ENCODE peak calls at places on chromosome 22, in four cellular contexts. One of them, this sample, is unnamed.
A peak's percentile ranks its signal among the peaks of the same experiment; 100 is the strongest.

GRCh38 chr22:45064313-45065268 is 54.8 kb upstream of the PHF21B start:
- DNase-seq in A549: no peak
- DNase-seq in AG10803: peak; percentile 63
- DNase-seq in skeletal muscle cell: peak; percentile 47
- DNase-seq in this sample: peak; percentile 26

GRCh38 chr22:39984750-39985149 is 10.0 kb upstream of the FAM83F start:
- DNase-seq in A549: no peak
- DNase-seq in AG10803: no peak
- DNase-seq in skeletal muscle cell: no peak
- DNase-seq in this sample: no peak

GRCh38 chr22:26619510-26619909 is 1.7 kb upstream of the CRYBB1 start:
- DNase-seq in A549: no peak
- DNase-seq in AG10803: no peak
- DNase-seq in skeletal muscle cell: no peak
- DNase-seq in this sample: no peak

GRCh38 chr22:44399906-44400762 is 87.4 kb upstream of the SHISAL1 start:
- DNase-seq in A549: no peak
- DNase-seq in AG10803: no peak
- DNase-seq in skeletal muscle cell: no peak
- DNase-seq in this sample: no peak

GRCh38 chr22:28207281-28208030 is 288.4 kb upstream of the PITPNB start:
- DNase-seq in A549: no peak
- DNase-seq in AG10803: peak; percentile 18
- DNase-seq in skeletal muscle cell: no peak
- DNase-seq in this sample: no peak

GRCh38 chr22:44273175-44273574 is 39.6 kb downstream of the SHISAL1 start:
- DNase-seq in A549: no peak
- DNase-seq in AG10803: no peak
- DNase-seq in skeletal muscle cell: no peak
- DNase-seq in this sample: no peak

GRCh38 chr22:26604368-26604767 is 13.5 kb downstream of the CRYBB1 start:
- DNase-seq in A549: no peak
- DNase-seq in AG10803: no peak
- DNase-seq in skeletal muscle cell: no peak
- DNase-seq in this sample: no peak

GRCh38 chr22:32904044-32904443 is 102.5 kb downstream of the TIMP3 start:
- DNase-seq in A549: peak; percentile 29
- DNase-seq in AG10803: peak; percentile 24
- DNase-seq in skeletal muscle cell: no peak
- DNase-seq in this sample: no peak

GRCh38 chr22:29443861-29444431 is 5.6 kb downstream of the RFPL1 start:
- DNase-seq in A549: no peak
- DNase-seq in AG10803: no peak
- DNase-seq in skeletal muscle cell: no peak
- DNase-seq in this sample: no peak

GRCh38 chr22:23228503-23228902 is 48.2 kb downstream of the BCR start:
- DNase-seq in A549: no peak
- DNase-seq in AG10803: no peak
- DNase-seq in skeletal muscle cell: no peak
- DNase-seq in this sample: no peak

GRCh38 chr22:23231471-23232093 is 51.3 kb downstream of the BCR start:
- DNase-seq in A549: no peak
- DNase-seq in AG10803: peak; percentile 36
- DNase-seq in skeletal muscle cell: no peak
- DNase-seq in this sample: no peak

GRCh38 chr22:23232094-23232905 is 52.0 kb downstream of the BCR start:
- DNase-seq in A549: no peak
- DNase-seq in AG10803: no peak
- DNase-seq in skeletal muscle cell: no peak
- DNase-seq in this sample: no peak

GRCh38 chr22:23229646-23230045 is 49.3 kb downstream of the BCR start:
- DNase-seq in A549: no peak
- DNase-seq in AG10803: no peak
- DNase-seq in skeletal muscle cell: no peak
- DNase-seq in this sample: no peak

DNA sequence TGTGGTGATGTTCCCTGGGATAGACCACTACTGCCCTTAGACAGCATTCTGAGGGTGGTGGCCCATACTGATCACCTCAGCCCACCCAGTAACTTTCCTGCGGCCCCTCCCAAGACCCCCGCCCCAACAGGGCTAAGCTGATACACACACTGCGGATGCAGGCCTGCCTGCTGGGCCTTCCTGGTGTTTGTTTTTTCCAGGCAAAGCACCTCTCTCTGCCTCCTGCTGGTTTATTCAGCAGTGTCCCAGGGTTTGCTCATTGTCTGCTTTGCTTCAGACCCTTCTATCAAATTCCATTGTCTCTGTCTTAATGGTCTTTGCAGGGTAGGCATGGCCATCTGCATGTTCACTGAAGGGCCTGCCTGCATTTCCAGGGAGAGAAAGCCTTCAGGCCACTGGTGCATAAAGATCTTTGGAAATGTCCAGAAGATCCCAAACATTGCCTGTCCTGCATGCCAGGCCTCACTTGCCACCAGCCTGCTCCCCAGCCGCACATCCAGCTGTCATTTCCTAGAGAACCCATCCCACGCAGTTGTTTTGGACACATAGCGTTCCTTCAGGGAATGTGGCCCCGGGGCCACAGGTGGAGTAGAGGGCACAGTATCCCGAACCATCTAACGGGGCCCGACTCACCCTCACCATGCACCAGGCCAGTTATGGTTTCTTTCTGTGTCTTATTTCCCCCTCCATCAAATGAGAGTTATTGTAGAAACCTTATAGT is 50.2 kb downstream of the BCR start:
- DNase-seq in A549: no peak
- DNase-seq in AG10803: no peak
- DNase-seq in skeletal muscle cell: no peak
- DNase-seq in this sample: no peak
- H3K4me3 ChIP-seq in A549: no peak overlapping the region
- H3K4me3 ChIP-seq in AG10803: no peak overlapping the region
- H3K4me3 ChIP-seq in skeletal muscle cell: no peak overlapping the region
- H3K4me3 ChIP-seq in this sample: no peak overlapping the region

GRCh38 chr22:43153916-43154315 is 2.6 kb downstream of the TSPO start:
- DNase-seq in A549: no peak
- DNase-seq in AG10803: no peak
- DNase-seq in skeletal muscle cell: no peak
- DNase-seq in this sample: no peak
- H3K4me3 ChIP-seq in A549: no peak overlapping the region
- H3K4me3 ChIP-seq in AG10803: peak overlapping the region; percentile 26
- H3K4me3 ChIP-seq in skeletal muscle cell: no peak overlapping the region
- H3K4me3 ChIP-seq in this sample: no peak overlapping the region

GRCh38 chr22:23533328-23533762 is 46.7 kb downstream of the IGLL1 start:
- DNase-seq in A549: peak; percentile 58
- DNase-seq in AG10803: no peak
- DNase-seq in skeletal muscle cell: no peak
- DNase-seq in this sample: no peak
- H3K4me3 ChIP-seq in A549: no peak overlapping the region
- H3K4me3 ChIP-seq in AG10803: no peak overlapping the region
- H3K4me3 ChIP-seq in skeletal muscle cell: no peak overlapping the region
- H3K4me3 ChIP-seq in this sample: no peak overlapping the region

DNA sequence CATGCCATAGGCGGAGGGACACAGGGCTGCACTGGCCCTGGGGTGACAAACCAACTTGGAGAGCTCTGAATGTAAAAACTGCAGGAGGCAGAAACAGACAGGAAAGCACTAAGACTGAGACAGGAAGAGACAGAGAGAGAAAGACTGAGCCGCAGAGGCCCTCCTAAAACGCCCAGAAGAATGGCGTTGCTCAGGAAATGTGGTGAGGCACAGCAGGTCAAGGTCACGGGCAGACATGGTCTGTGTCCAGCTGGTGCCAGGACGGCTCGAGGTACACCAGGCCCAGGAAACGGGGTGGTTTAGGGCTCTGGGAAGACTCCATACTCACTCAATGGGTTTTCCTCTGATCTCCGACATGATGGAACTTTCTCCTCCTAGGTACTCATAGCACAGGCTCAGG is 29.1 kb downstream of the MAFF start:
- DNase-seq in A549: no peak
- DNase-seq in AG10803: no peak
- DNase-seq in skeletal muscle cell: no peak
- DNase-seq in this sample: no peak
- H3K4me3 ChIP-seq in A549: no peak overlapping the region
- H3K4me3 ChIP-seq in AG10803: no peak overlapping the region
- H3K4me3 ChIP-seq in skeletal muscle cell: no peak overlapping the region
- H3K4me3 ChIP-seq in this sample: no peak overlapping the region

GRCh38 chr22:38727123-38727522 is 21.4 kb downstream of the GTPBP1 start:
- DNase-seq in A549: no peak
- DNase-seq in AG10803: no peak
- DNase-seq in skeletal muscle cell: no peak
- DNase-seq in this sample: no peak
- H3K4me3 ChIP-seq in A549: no peak overlapping the region
- H3K4me3 ChIP-seq in AG10803: no peak overlapping the region
- H3K4me3 ChIP-seq in skeletal muscle cell: no peak overlapping the region
- H3K4me3 ChIP-seq in this sample: no peak overlapping the region

GRCh38 chr22:30941363-30941740 is 27.2 kb downstream of the MORC2 start:
- DNase-seq in A549: no peak
- DNase-seq in AG10803: no peak
- DNase-seq in skeletal muscle cell: no peak
- DNase-seq in this sample: no peak
- H3K4me3 ChIP-seq in A549: no peak overlapping the region
- H3K4me3 ChIP-seq in AG10803: no peak overlapping the region
- H3K4me3 ChIP-seq in skeletal muscle cell: no peak overlapping the region
- H3K4me3 ChIP-seq in this sample: no peak overlapping the region

DNA sequence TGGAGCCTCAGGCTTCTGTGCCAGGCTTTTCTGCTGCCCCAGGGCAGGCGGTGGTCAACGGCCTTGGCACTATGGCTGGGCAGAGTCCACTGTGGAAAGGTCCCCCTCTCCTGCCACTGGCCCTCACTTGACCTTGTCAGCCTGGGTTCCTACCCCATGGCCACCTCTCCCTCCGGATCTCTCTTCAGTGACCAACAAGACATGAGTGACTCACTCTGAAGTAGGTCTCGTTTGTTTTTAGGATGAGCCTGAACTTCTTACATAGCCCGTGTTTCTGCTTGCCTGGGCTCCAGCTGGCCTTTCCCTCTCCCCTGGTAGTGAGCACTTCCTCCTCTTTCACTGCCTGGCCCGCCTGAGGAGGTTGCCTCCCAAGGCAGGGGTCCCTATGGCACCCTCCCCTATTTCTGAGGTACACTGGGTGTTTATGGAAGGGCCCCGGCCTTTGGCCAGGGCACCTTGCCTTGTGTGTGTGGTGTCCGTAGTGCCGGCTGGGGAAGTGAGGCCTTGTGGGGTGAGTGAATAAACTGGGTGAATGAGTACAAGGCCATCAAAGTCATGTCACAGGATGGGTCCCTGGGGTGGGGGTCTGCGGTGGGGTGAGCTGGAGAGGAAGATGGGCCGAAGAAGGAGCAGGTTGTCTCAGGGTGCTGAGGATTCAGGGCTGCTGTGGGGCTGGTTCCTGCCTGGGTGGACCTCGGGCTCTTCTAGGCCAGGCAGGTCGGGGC is 5.0 kb downstream of the SHANK3 start:
- DNase-seq in A549: no peak
- DNase-seq in AG10803: no peak
- DNase-seq in skeletal muscle cell: no peak
- DNase-seq in this sample: no peak
- H3K4me3 ChIP-seq in A549: no peak overlapping the region
- H3K4me3 ChIP-seq in AG10803: no peak overlapping the region
- H3K4me3 ChIP-seq in skeletal muscle cell: no peak overlapping the region
- H3K4me3 ChIP-seq in this sample: no peak overlapping the region

GRCh38 chr22:22884010-22884887 is 3.4 kb upstream of the IGLL5 start:
- DNase-seq in A549: peak; percentile 65
- DNase-seq in AG10803: peak; percentile 39
- DNase-seq in skeletal muscle cell: no peak
- DNase-seq in this sample: no peak
- H3K4me3 ChIP-seq in A549: no peak overlapping the region
- H3K4me3 ChIP-seq in AG10803: no peak overlapping the region
- H3K4me3 ChIP-seq in skeletal muscle cell: no peak overlapping the region
- H3K4me3 ChIP-seq in this sample: no peak overlapping the region

GRCh38 chr22:46843691-46844297 is 81.3 kb downstream of the TBC1D22A start:
- DNase-seq in A549: no peak
- DNase-seq in AG10803: peak; percentile 81
- DNase-seq in skeletal muscle cell: no peak
- DNase-seq in this sample: no peak
- H3K4me3 ChIP-seq in A549: no peak overlapping the region
- H3K4me3 ChIP-seq in AG10803: no peak overlapping the region
- H3K4me3 ChIP-seq in skeletal muscle cell: no peak overlapping the region
- H3K4me3 ChIP-seq in this sample: no peak overlapping the region

GRCh38 chr22:19891350-19892248 is 36.9 kb upstream of the GNB1L start:
- DNase-seq in A549: no peak
- DNase-seq in AG10803: peak; percentile 79
- DNase-seq in skeletal muscle cell: peak; percentile 62
- DNase-seq in this sample: peak; percentile 59
- H3K4me3 ChIP-seq in A549: no peak overlapping the region
- H3K4me3 ChIP-seq in AG10803: no peak overlapping the region
- H3K4me3 ChIP-seq in skeletal muscle cell: no peak overlapping the region
- H3K4me3 ChIP-seq in this sample: peak overlapping the region; percentile 25

This sample was measured in AG04450.